ENCODE peak calls at places on chromosomes 7 and 10, in nine cellular contexts. P, Q, W, F, S, A, U, Z and E are unnamed samples.

GRCh38 chr10:73859441-73860049 is 14.8 kb downstream of the CAMK2G start:
- DNase-seq in P (no peak), Q (no peak), W (no peak), F (no peak), S (no peak), A (peak; percentile 55), U (no peak), Z (no peak), E (peak; percentile 52)

GRCh38 chr10:119726291-119727261 is 726 bp downstream of the INPP5F start:
- DNase-seq in P (no peak), Q (no peak), W (no peak), F (no peak), S (peak; percentile 52), A (no peak), U (peak; percentile 18), Z (no peak), E (no peak)

GRCh38 chr7:17558558-17559332 is 260.3 kb downstream of the AHR start:
- DNase-seq in P (peak; percentile 96), Q (no peak), W (no peak), F (no peak), S (peak; percentile 40), A (no peak), U (no peak), Z (no peak), E (no peak)

GRCh38 chr10:68088744-68089143 is 13.7 kb upstream of the HERC4 start:
- DNase-seq in P (peak; percentile 49), Q (no peak), W (no peak), F (peak; percentile 46), S (no peak), A (no peak), U (no peak), Z (no peak), E (no peak)

GRCh38 chr10:52779541-52780390 is 7.2 kb upstream of the MBL2 start:
- DNase-seq in P (peak; percentile 99), Q (peak; percentile 15), W (peak; percentile 77), F (peak; percentile 80), S (peak; percentile 67), A (no peak), U (peak; percentile 24), Z (peak; percentile 63), E (no peak)

GRCh38 chr7:1112625-1113547 is 25.0 kb downstream of the GPER1 start:
- DNase-seq in P (no peak), Q (no peak), W (no peak), F (no peak), S (no peak), A (no peak), U (no peak), Z (no peak), E (no peak)

GRCh38 chr10:24575462-24576002 is 148.2 kb downstream of the ARHGAP21 start:
- DNase-seq in P (no peak), Q (no peak), W (no peak), F (no peak), S (no peak), A (no peak), U (no peak), Z (no peak), E (no peak)

GRCh38 chr7:36154255-36155212 is 1.5 kb downstream of the EEPD1 start:
- DNase-seq in P (peak; percentile 25), Q (no peak), W (no peak), F (no peak), S (no peak), A (no peak), U (peak; percentile 24), Z (no peak), E (no peak)

GRCh38 chr7:101236292-101236691 is 1.3 kb downstream of the CLDN15 start:
- DNase-seq in P (no peak), Q (no peak), W (no peak), F (no peak), S (no peak), A (no peak), U (no peak), Z (no peak), E (no peak)

GRCh38 chr10:8444630-8445029 is 390.1 kb downstream of the GATA3 start:
- DNase-seq in P (peak; percentile 11), Q (no peak), W (no peak), F (peak; percentile 54), S (no peak), A (peak; percentile 62), U (no peak), Z (no peak), E (no peak)

GRCh38 chr10:78371118-78371517 is 337.5 kb downstream of the RPS24 start:
- DNase-seq in P (no peak), Q (no peak), W (no peak), F (peak; percentile 43), S (no peak), A (no peak), U (no peak), Z (peak; percentile 37), E (no peak)

DNA sequence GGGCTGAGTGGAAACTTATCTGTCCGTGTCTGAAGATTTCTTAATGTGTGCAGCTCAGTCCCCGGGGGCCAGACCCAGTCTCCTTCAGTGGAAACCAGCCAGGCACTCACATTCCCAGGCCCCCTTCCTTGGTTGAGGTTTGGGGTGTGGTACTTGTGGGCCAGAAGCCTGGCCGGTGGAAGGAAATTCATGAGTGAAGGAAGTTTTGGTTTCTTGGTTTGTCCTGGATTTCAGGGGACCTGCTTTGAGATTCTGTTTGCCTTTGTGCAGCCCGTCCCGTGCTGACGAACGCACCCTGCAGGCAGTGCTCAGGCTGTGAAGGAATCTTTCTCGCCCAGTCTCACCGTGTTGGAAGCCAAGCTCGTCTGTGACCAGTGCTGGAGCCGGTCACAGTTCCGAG is 2.9 kb downstream of the INPP5A start:
- DNase-seq in P (peak; percentile 36), Q (no peak), W (peak; percentile 65), F (peak; percentile 44), S (no peak), A (no peak), U (peak; percentile 51), Z (peak; percentile 38), E (no peak)
- H3K4me3 ChIP-seq in P (peak overlapping the region; percentile 83), Q (peak overlapping the region; percentile 42), W (peak overlapping the region; percentile 87), F (peak overlapping the region; percentile 1), S (no peak overlapping the region), A (peak overlapping the region; percentile 37), U (no peak overlapping the region), Z (no peak overlapping the region), E (no peak overlapping the region)

GRCh38 chr10:91164520-91165065 is 55.9 kb upstream of the PCGF5 start:
- DNase-seq in P (peak; percentile 22), Q (no peak), W (no peak), F (no peak), S (no peak), A (peak; percentile 24), U (no peak), Z (no peak), E (peak; percentile 9)
- H3K27me3 ChIP-seq in P (no peaks in the 10 kb centered on the region), Q (peaks cover 5% of the 10 kb centered on the region), W (no peaks in the 10 kb centered on the region), F (peaks cover 77% of the 10 kb centered on the region), S (no peaks in the 10 kb centered on the region), A (no peaks in the 10 kb centered on the region), U (no peaks in the 10 kb centered on the region), Z (no peaks in the 10 kb centered on the region), E (no peaks in the 10 kb centered on the region)

GRCh38 chr7:27094304-27095049 is 1.3 kb downstream of the HOXA1 start:
- DNase-seq in P (no peak), Q (no peak), W (no peak), F (no peak), S (no peak), A (no peak), U (no peak), Z (no peak), E (no peak)
- H3K4me3 ChIP-seq in P (no peak overlapping the region), Q (no peak overlapping the region), W (no peak overlapping the region), F (peak overlapping the region; percentile 52), S (no peak overlapping the region), A (no peak overlapping the region), U (no peak overlapping the region), Z (no peak overlapping the region), E (no peak overlapping the region)

DNA sequence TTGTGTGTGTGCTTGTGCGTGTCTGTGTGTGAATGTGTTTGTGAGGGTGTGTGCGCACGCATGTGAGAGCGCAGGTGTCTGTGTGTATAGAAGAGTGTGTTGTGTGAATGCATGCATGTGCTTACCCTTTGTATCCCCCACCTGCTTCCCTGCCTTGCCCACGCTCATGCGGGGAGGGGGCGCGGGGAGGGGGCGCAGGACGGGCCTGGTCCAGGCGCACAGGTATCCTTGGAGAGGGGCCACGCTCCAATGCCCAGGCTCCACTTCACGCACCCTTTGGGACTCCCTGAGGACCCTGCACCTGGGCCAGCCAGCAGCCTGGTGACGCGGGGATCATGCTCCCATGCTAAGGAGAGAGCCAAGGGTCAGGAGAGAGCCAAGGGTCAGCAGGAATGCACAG is 47.9 kb upstream of the EN2 start:
- DNase-seq in P (no peak), Q (no peak), W (no peak), F (no peak), S (no peak), A (no peak), U (no peak), Z (no peak), E (no peak)
- H3K27me3 ChIP-seq in P (peaks cover 22% of the 10 kb centered on the region), Q (no peaks in the 10 kb centered on the region), W (peaks cover 33% of the 10 kb centered on the region), F (peaks cover 54% of the 10 kb centered on the region), S (no peaks in the 10 kb centered on the region), A (peaks cover 5% of the 10 kb centered on the region), U (no peaks in the 10 kb centered on the region), Z (no peaks in the 10 kb centered on the region), E (no peaks in the 10 kb centered on the region)